ENCODE peak calls at places on chromosome 1, in nine cellular contexts. X is esophagus squamous epithelium, S is IMR-90, R is heart left ventricle, N is esophagus muscularis mucosa, I is A549, O is Peyer's patch, Z is breast epithelium, B is NB4. J is an unnamed sample.

GRCh38 chr1:215607412-215607811 is 40.3 kb downstream of the KCTD3 start:
- DNase-seq in X (no peak), S (no peak), R (no peak), N (no peak), I (no peak), O (no peak), Z (no peak), B (no peak), J (no peak)

GRCh38 chr1:114088392-114089299 is 65.0 kb downstream of the SYT6 start:
- DNase-seq in X (no peak), S (no peak), R (no peak), N (no peak), I (no peak), O (no peak), Z (no peak), B (peak; percentile 96), J (no peak)

GRCh38 chr1:44089371-44090070 is 29.1 kb upstream of the KLF17 start:
- DNase-seq in X (no peak), S (no peak), R (no peak), N (no peak), I (no peak), O (no peak), Z (no peak), B (no peak), J (peak; percentile 76)

GRCh38 chr1:180137767-180138166 is 16.9 kb upstream of the QSOX1 start:
- DNase-seq in X (no peak), S (no peak), R (no peak), N (no peak), I (no peak), O (no peak), Z (no peak), B (no peak), J (no peak)

GRCh38 chr1:26500488-26501175 is 28.4 kb downstream of the HMGN2 start:
- DNase-seq in X (peak; percentile 66), S (peak; percentile 55), R (peak; percentile 93), N (peak; percentile 95), I (peak; percentile 85), O (peak; percentile 97), Z (peak; percentile 78), B (peak; percentile 92), J (peak; percentile 94)

GRCh38 chr1:156816561-156817328 is at the start of gene SH2D2A:
- DNase-seq in X (peak; percentile 23), S (peak; percentile 41), R (peak; percentile 71), N (peak; percentile 93), I (no peak), O (no peak), Z (peak; percentile 53), B (peak; percentile 81), J (peak; percentile 51)

GRCh38 chr1:85822696-85823095 is 114.5 kb upstream of the ZNHIT6 start:
- DNase-seq in X (no peak), S (no peak), R (no peak), N (no peak), I (no peak), O (no peak), Z (no peak), B (no peak), J (no peak)

GRCh38 chr1:53025034-53025777 is 36.8 kb upstream of the PODN start:
- DNase-seq in X (no peak), S (peak; percentile 87), R (peak; percentile 43), N (no peak), I (peak; percentile 19), O (peak; percentile 53), Z (no peak), B (no peak), J (peak; percentile 86)

GRCh38 chr1:205516362-205516761 is 11.9 kb downstream of the CDK18 start:
- DNase-seq in X (no peak), S (no peak), R (no peak), N (no peak), I (no peak), O (no peak), Z (no peak), B (no peak), J (no peak)

GRCh38 chr1:112358798-112359408 is 37.1 kb upstream of the CTTNBP2NL start:
- DNase-seq in X (no peak), S (peak; percentile 45), R (peak; percentile 69), N (peak; percentile 95), I (peak; percentile 36), O (peak; percentile 75), Z (peak; percentile 93), B (peak; percentile 34), J (peak; percentile 78)

GRCh38 chr1:234933475-234933874 is 195.2 kb downstream of the TOMM20 start:
- DNase-seq in X (no peak), S (peak; percentile 69), R (peak; percentile 52), N (no peak), I (no peak), O (no peak), Z (no peak), B (peak; percentile 77), J (peak; percentile 91)

GRCh38 chr1:178094752-178095645 is 1.1 kb downstream of the RASAL2 start:
- DNase-seq in X (no peak), S (no peak), R (no peak), N (no peak), I (no peak), O (no peak), Z (no peak), B (no peak), J (no peak)

GRCh38 chr1:220711086-220711809 is 21.1 kb downstream of the C1orf115 start:
- DNase-seq in X (no peak), S (no peak), R (no peak), N (peak; percentile 37), I (no peak), O (no peak), Z (no peak), B (peak; percentile 49), J (no peak)

GRCh38 chr1:202589190-202589680 is 121.0 kb downstream of the SYT2 start:
- DNase-seq in X (no peak), S (peak; percentile 100), R (peak; percentile 91), N (peak; percentile 97), I (peak; percentile 96), O (no peak), Z (peak; percentile 96), B (no peak), J (peak; percentile 56)

GRCh38 chr1:56901720-56902119 is 47.1 kb downstream of the C8A start:
- DNase-seq in X (no peak), S (peak; percentile 58), R (no peak), N (no peak), I (no peak), O (no peak), Z (no peak), B (no peak), J (no peak)

GRCh38 chr1:210143465-210144062 is 89.0 kb upstream of the SERTAD4 start:
- DNase-seq in X (no peak), S (peak; percentile 68), R (peak; percentile 61), N (no peak), I (peak; percentile 75), O (peak; percentile 66), Z (peak; percentile 48), B (peak; percentile 63), J (peak; percentile 73)

GRCh38 chr1:55311057-55311631 is 96.0 kb upstream of the USP24 start:
- DNase-seq in X (no peak), S (peak; percentile 46), R (no peak), N (no peak), I (peak; percentile 63), O (no peak), Z (no peak), B (no peak), J (no peak)

GRCh38 chr1:179445593-179445992 is 79.8 kb downstream of the AXDND1 start:
- DNase-seq in X (no peak), S (no peak), R (no peak), N (no peak), I (no peak), O (no peak), Z (no peak), B (no peak), J (no peak)

DNA sequence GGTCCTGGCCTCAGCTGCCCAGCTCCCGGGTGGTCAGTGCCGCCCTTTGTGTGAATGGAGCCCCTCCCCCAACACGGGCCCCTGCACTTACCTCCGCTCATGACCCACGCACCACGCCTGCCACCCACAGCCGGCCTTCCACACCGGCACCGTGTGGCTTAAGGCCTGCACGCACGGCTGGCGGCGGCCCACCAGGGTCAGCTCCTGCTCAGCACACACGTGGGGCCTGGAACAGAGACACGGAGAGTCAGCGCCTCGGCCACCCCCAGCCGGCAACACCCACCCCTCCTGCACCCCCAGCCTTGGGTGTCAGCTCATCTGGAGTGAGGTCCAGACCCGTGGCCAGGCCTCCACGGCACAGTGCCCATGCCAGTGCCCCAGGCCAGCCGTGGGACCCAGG is 8.9 kb downstream of the MEGF6 start:
- DNase-seq in X (no peak), S (no peak), R (no peak), N (no peak), I (no peak), O (no peak), Z (no peak), B (no peak), J (no peak)
- TF ChIP-seq POLR2A in X (no peak), S (no peak), R (no peak), N (no peak), I (no peak), O (no peak), Z (no peak), B (no peak), J (no peak)

GRCh38 chr1:6622396-6623152 is 2.1 kb upstream of the THAP3 start:
- DNase-seq in X (no peak), S (no peak), R (no peak), N (no peak), I (no peak), O (no peak), Z (no peak), B (no peak), J (no peak)

GRCh38 chr1:6623269-6623965 is 1.3 kb upstream of the THAP3 start:
- DNase-seq in X (no peak), S (no peak), R (no peak), N (no peak), I (no peak), O (no peak), Z (no peak), B (no peak), J (peak; percentile 76)

GRCh38 chr1:6625579-6626149 is 996 bp downstream of the THAP3 start:
- DNase-seq in X (no peak), S (peak; percentile 71), R (peak; percentile 45), N (no peak), I (peak; percentile 14), O (no peak), Z (no peak), B (peak; percentile 25), J (peak; percentile 67)

GRCh38 chr1:6627031-6627430 is 2.4 kb downstream of the THAP3 start:
- DNase-seq in X (no peak), S (no peak), R (no peak), N (no peak), I (no peak), O (no peak), Z (no peak), B (no peak), J (no peak)

GRCh38 chr1:6624712-6625578 is at the start of gene THAP3:
- DNase-seq in X (peak; percentile 47), S (peak; percentile 85), R (peak; percentile 92), N (peak; percentile 97), I (peak; percentile 91), O (peak; percentile 93), Z (peak; percentile 76), B (peak; percentile 86), J (peak; percentile 91)
- TF ChIP-seq CTCF in X (no peak), S (no peak), R (peak; percentile 13), N (no peak), I (no peak), O (peak; percentile 12), Z (no peak), B (no peak), J (no peak)

GRCh38 chr1:186680031-186681012 is at the start of gene PTGS2:
- DNase-seq in X (no peak), S (peak; percentile 93), R (peak; percentile 76), N (peak; percentile 95), I (peak; percentile 97), O (peak; percentile 86), Z (peak; percentile 79), B (peak; percentile 24), J (peak; percentile 57)
- TF ChIP-seq POLR2A in X (peak; percentile 78), S (peak; percentile 85), R (no peak), N (peak; percentile 31), I (peak; percentile 90), O (peak; percentile 33), Z (peak; percentile 55), B (no peak), J (peak; percentile 50)

GRCh38 chr1:109255097-109255651 is 5.8 kb downstream of the CELSR2 start:
- DNase-seq in X (no peak), S (no peak), R (no peak), N (no peak), I (no peak), O (no peak), Z (no peak), B (no peak), J (no peak)
- TF ChIP-seq CTCF in X (peak; percentile 6), S (no peak), R (no peak), N (no peak), I (no peak), O (no peak), Z (no peak), B (no peak), J (no peak)